ENCODE peak calls at places on chromosomes 12 and 14, in seven cellular contexts. C, I, T, O, R, S and P are unnamed samples.

GRCh38 chr12:58030566-58031279 is 89.4 kb downstream of the ATP23 start:
- DNase-seq in C (no peak), O (no peak), T (peak), R (no peak), I (no peak), S (no peak), P (no peak)

GRCh38 chr14:50013198-50013918 is 103.0 kb downstream of the VCPKMT start:
- DNase-seq in C (no peak), O (no peak), R (no peak), T (no peak), I (no peak), S (no peak), P (no peak)

GRCh38 chr14:97179573-97179972 is 382.4 kb downstream of the VRK1 start:
- DNase-seq in S (no peak), R (no peak), I (no peak), C (no peak), T (no peak), O (no peak), P (no peak)

GRCh38 chr12:13425766-13426165 is 229.2 kb downstream of the EMP1 start:
- DNase-seq in O (no peak), T (peak), I (no peak), R (no peak), S (no peak), C (peak), P (peak)

GRCh38 chr14:54354096-54354495 is 42.7 kb upstream of the CDKN3 start:
- DNase-seq in O (no peak), C (no peak), S (no peak), T (no peak), R (peak), I (no peak), P (no peak)

GRCh38 chr12:1724250-1724649 is 33.4 kb downstream of the ADIPOR2 start:
- DNase-seq in I (no peak), O (no peak), C (no peak), S (no peak), R (no peak), T (no peak), P (no peak)

GRCh38 chr12:130506844-130507243 is 169.2 kb downstream of the PIWIL1 start:
- DNase-seq in R (no peak), S (no peak), T (no peak), C (no peak), O (no peak), I (no peak), P (no peak)

GRCh38 chr14:34081576-34082136 is 130.8 kb upstream of the EGLN3 start:
- DNase-seq in R (no peak), S (no peak), O (no peak), C (no peak), T (no peak), I (no peak), P (no peak)

GRCh38 chr12:52268212-52268611 is 6.2 kb upstream of the KRT86 start:
- DNase-seq in T (no peak), O (no peak), R (no peak), S (no peak), I (no peak), C (peak), P (no peak)

GRCh38 chr12:29702972-29703371 is 80.8 kb downstream of the TMTC1 start:
- DNase-seq in R (no peak), O (no peak), I (no peak), S (no peak), T (no peak), C (no peak), P (no peak)

GRCh38 chr12:130335517-130336392 is 1.9 kb upstream of the PIWIL1 start:
- DNase-seq in T (peak), O (no peak), R (no peak), C (peak), S (no peak), I (peak), P (peak)

GRCh38 chr12:24201258-24201970 is 251.9 kb upstream of the SOX5 start:
- DNase-seq in T (no peak), C (no peak), O (no peak), S (no peak), I (no peak), R (no peak), P (no peak)

GRCh38 chr14:21047378-21047781 is 5.2 kb downstream of the RNASE7 start:
- DNase-seq in I (no peak), T (peak), R (no peak), C (no peak), S (no peak), O (no peak), P (no peak)

GRCh38 chr12:27299102-27299501 is 33.5 kb upstream of the BMAL2 start:
- DNase-seq in C (no peak), R (no peak), O (no peak), T (no peak), I (no peak), S (no peak), P (no peak)

GRCh38 chr12:115383668-115384067 is 699.7 kb upstream of the TBX3 start:
- DNase-seq in C (no peak), I (no peak), O (peak), S (no peak), T (no peak), R (no peak), P (peak)

GRCh38 chr12:57605308-57606015 is 838 bp downstream of the DTX3 start:
- DNase-seq in S (no peak), R (no peak), O (no peak), C (no peak), I (peak), T (no peak), P (no peak)